ENCODE peak calls at places on chromosomes 4 and X, in nine cellular contexts. E is H9, D is OCI-LY7, A is HepG2, N is A549, U is astrocyte, B is GM23248, G is MM.1S, M is PC-3. K is an unnamed sample.

GRCh38 chr4:38233727-38234478 is 273.7 kb downstream of the PTTG2 start:
- DNase-seq in U (no peak), A (no peak), G (no peak), B (no peak), E (no peak), M (no peak), D (no peak), N (no peak), K (no peak)

GRCh38 chrX:49155243-49155899 is 7.2 kb upstream of the MAGIX start:
- DNase-seq in D (peak; percentile 72), B (peak; percentile 79), G (peak; percentile 21), A (no peak), M (peak; percentile 70), N (peak; percentile 60), E (peak; percentile 78), U (peak; percentile 72), K (no peak)

GRCh38 chr4:154164931-154165839 is 326.4 kb downstream of the DCHS2 start:
- DNase-seq in E (no peak), D (no peak), U (peak; percentile 99), N (no peak), B (peak; percentile 96), M (peak; percentile 66), G (no peak), A (no peak), K (peak; percentile 69)

GRCh38 chr4:2040391-2041233 is 18.5 kb upstream of the NAT8L start:
- DNase-seq in M (no peak), U (no peak), E (peak; percentile 45), A (no peak), D (no peak), G (no peak), N (no peak), B (no peak), K (no peak)

GRCh38 chr4:172042714-172043114 is 229.5 kb downstream of the GALNTL6 start:
- DNase-seq in U (peak; percentile 3), B (no peak), E (no peak), A (peak; percentile 7), N (no peak), D (no peak), G (no peak), M (peak; percentile 53), K (no peak)

GRCh38 chr4:67988986-67989385 is 25.7 kb upstream of the TMPRSS11A start:
- DNase-seq in N (no peak), E (no peak), M (no peak), U (peak; percentile 92), B (peak; percentile 61), A (no peak), D (no peak), G (no peak), K (no peak)

GRCh38 chr4:95118507-95118906 is 360.8 kb downstream of the BMPR1B start:
- DNase-seq in B (no peak), E (no peak), D (no peak), N (no peak), U (no peak), M (no peak), A (no peak), G (no peak), K (no peak)

GRCh38 chr4:124018383-124019317 is 622.1 kb downstream of the SPRY1 start:
- DNase-seq in M (no peak), U (peak; percentile 59), N (no peak), E (no peak), G (peak; percentile 84), A (peak; percentile 12), D (peak; percentile 87), B (peak; percentile 59), K (peak; percentile 33)

GRCh38 chr4:68271851-68272756 is 26.6 kb upstream of the TMPRSS11B start:
- DNase-seq in N (peak; percentile 24), G (peak; percentile 55), B (peak; percentile 71), U (peak; percentile 65), D (peak; percentile 42), E (peak; percentile 32), M (peak; percentile 81), A (peak; percentile 56), K (no peak)

GRCh38 chr4:20589436-20589835 is 110.8 kb upstream of the PACRGL start:
- DNase-seq in G (no peak), N (no peak), A (no peak), D (no peak), M (no peak), U (no peak), E (peak; percentile 28), B (no peak), K (no peak)

GRCh38 chr4:20592666-20593065 is 107.6 kb upstream of the PACRGL start:
- DNase-seq in E (no peak), G (no peak), D (no peak), U (no peak), M (no peak), N (no peak), B (peak; percentile 45), A (no peak), K (no peak)

DNA sequence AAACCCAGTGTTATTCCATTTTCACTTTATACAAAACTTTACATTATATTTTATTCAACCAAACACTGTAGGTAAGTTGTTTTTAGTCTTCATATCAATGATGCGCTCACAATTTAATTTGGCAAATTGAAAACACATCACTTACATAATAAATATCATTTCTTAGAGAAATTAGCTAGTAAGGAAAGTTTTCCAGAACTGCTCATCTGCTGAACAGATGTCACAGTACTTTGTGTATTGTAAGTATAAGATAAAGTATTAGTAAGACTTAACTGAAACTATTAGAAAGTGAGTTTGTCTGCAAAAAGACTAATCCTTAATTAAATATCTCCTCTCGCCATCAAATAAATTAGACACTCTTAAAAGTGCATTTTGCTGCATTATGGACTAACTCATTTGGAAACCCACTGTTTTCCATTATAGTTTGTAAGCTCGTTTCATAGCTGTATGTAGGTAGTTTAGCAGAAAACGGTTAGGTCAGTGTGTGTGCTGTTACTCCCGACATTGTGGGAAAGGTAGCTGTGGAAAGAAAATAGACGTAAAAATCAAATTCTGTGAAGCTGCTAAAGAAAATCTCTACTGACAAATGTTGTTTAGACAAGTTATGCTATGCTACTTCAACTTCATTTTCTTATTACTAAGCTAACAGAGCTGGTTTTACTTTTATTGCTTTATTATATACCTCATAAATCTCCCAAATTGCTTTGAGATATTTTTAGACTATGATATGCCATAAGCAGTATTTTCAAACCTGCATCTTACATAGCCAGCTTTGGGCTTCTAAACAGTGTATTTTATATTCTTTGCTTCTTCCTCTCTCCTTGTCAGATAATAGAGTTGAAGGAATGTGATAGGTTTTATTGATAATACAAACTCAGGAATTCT is 108.4 kb upstream of the PACRGL start:
- DNase-seq in N (no peak), U (no peak), A (no peak), E (no peak), B (no peak), D (no peak), G (no peak), M (no peak), K (no peak)
- H3K4me2 ChIP-seq in N (no peak overlapping the region), U (no peak overlapping the region), A (no peak overlapping the region), E (no peak overlapping the region), B (peak overlapping the region; percentile 26), D (no peak overlapping the region), G (no peak overlapping the region), M (no peak overlapping the region), K (no peak overlapping the region)

GRCh38 chr4:45482346-45482745 is 641.5 kb downstream of the GABRG1 start:
- DNase-seq in A (no peak), E (no peak), M (no peak), B (no peak), G (no peak), U (no peak), N (no peak), D (no peak), K (no peak)
- H3K4me2 ChIP-seq in A (no peak overlapping the region), E (no peak overlapping the region), M (no peak overlapping the region), B (no peak overlapping the region), G (no peak overlapping the region), U (no peak overlapping the region), N (no peak overlapping the region), D (no peak overlapping the region), K (no peak overlapping the region)

GRCh38 chr4:15398732-15399131 is 29.1 kb upstream of the C1QTNF7 start:
- DNase-seq in E (no peak), U (no peak), A (no peak), N (no peak), M (no peak), B (no peak), G (no peak), D (no peak), K (no peak)

GRCh38 chr4:15402974-15403373 is 24.9 kb upstream of the C1QTNF7 start:
- DNase-seq in A (no peak), M (no peak), B (peak; percentile 20), N (no peak), U (no peak), D (no peak), G (no peak), E (no peak), K (no peak)

GRCh38 chr4:15400276-15400675 is 27.6 kb upstream of the C1QTNF7 start:
- DNase-seq in A (no peak), E (no peak), B (no peak), U (no peak), N (no peak), G (no peak), D (no peak), M (no peak), K (no peak)

GRCh38 chr4:15402146-15402545 is 25.7 kb upstream of the C1QTNF7 start:
- DNase-seq in N (no peak), G (no peak), B (peak; percentile 60), M (no peak), U (peak; percentile 36), A (no peak), D (no peak), E (no peak), K (no peak)

DNA sequence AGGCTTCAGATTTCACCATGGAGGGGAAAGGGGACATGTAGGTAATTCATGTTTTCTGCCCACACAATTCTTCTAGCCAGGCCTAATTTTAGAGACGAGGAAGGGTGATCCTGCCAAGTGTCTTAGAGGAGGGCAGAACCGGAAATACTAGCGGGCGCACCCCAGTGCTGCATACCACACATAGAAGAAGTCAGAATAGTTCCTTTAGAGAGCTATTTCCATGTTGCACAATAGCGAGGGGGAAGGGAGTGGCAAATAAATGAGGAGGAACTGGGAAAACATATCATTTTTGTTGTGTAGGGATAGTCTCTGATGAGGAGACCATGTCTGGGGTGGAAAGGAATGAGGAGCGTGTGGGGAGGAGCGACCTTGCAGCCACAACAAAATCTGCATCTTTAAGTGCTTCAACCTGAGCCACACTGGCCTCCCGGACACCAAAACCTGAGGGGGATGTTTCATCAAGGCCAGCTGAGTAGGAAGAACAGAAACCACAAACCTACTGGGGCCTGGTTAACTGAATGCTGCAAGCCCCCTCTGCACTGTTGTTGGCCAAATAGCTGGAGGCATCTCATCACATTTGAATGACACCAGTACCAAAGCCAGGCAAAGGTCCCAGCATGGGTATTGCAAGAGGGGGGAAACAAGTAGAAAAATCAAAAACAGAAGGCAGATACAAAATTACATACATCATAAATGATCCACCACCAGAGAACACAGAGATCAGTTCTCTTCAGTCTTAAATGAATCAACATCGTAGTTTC is 26.7 kb upstream of the C1QTNF7 start:
- DNase-seq in U (peak; percentile 71), A (no peak), M (peak; percentile 41), N (no peak), D (no peak), E (no peak), B (peak; percentile 90), G (peak; percentile 75), K (no peak)
- H3K4me2 ChIP-seq in U (peak overlapping the region; percentile 39), A (no peak overlapping the region), M (peak overlapping the region; percentile 13), N (no peak overlapping the region), D (peak overlapping the region; percentile 10), E (no peak overlapping the region), B (peak overlapping the region; percentile 51), G (peak overlapping the region; percentile 71), K (peak overlapping the region; percentile 48)

DNA sequence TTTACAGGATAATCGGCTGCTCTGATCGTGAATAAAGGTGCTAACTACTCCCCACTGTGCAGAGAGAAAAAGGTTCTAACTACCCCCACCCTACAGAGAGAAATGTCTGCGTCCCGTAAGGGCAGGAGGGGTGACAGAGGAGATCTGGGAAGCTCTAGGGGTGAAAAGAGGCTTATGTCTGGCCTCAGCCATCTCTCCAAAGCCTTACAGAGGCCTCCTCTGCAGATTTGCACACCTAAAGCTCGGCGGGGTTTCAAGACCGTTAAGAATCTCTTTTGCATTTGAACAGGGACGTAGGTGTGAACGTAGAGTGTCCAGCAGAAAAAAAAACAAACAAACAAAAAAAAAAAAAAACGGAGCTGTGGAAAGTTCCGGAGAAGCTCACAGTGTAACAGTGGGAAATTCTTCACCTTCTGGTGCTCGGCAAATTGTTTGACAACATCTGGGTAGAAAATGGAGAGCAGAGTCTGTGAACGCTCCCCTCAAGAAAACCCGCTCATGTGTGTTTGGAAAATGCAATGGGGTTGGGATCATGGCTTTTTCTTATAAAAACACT is 161.0 kb downstream of the SHOX start:
- DNase-seq in N (no peak), D (no peak), A (no peak), M (no peak), E (peak; percentile 74), G (no peak), U (no peak), B (no peak), K (no peak)
- H3K4me2 ChIP-seq in N (no peak overlapping the region), D (no peak overlapping the region), A (no peak overlapping the region), M (no peak overlapping the region), E (peak overlapping the region; percentile 64), G (no peak overlapping the region), U (no peak overlapping the region), B (no peak overlapping the region), K (no peak overlapping the region)